ENCODE peak calls at places on chromosomes 7 and 10, in six cellular contexts. L is ascending aorta, Z is A549, B is mammary epithelial cell, A is DND-41, C is kidney. U is an unnamed sample.

GRCh38 chr10:95278061-95278988 is 12.5 kb downstream of the PDLIM1 start:
- DNase-seq in C (no peak), L (no peak), Z (no peak), B (no peak), A (no peak), U (no peak)

GRCh38 chr7:140229591-140230516 is 53.1 kb upstream of the KDM7A start:
- DNase-seq in C (peak; percentile 80), A (peak; percentile 69), Z (no peak), L (no peak), B (no peak), U (peak; percentile 55)

GRCh38 chr10:23413629-23414089 is 25.2 kb upstream of the OTUD1 start:
- DNase-seq in L (no peak), C (no peak), A (no peak), Z (no peak), B (no peak), U (no peak)

GRCh38 chr10:24446739-24447138 is 237.8 kb downstream of the KIAA1217 start:
- DNase-seq in L (no peak), B (peak; percentile 69), A (no peak), C (no peak), Z (no peak), U (no peak)

GRCh38 chr10:12978885-12979284 is 22.6 kb downstream of the CCDC3 start:
- DNase-seq in Z (no peak), C (no peak), B (no peak), L (no peak), A (no peak), U (no peak)

GRCh38 chr10:102113956-102114857 is 6.0 kb downstream of the LDB1 start:
- DNase-seq in L (no peak), A (peak; percentile 28), C (peak; percentile 78), B (peak; percentile 31), Z (no peak), U (no peak)

GRCh38 chr7:74572301-74573090 is 85.0 kb upstream of the GTF2I start:
- DNase-seq in C (no peak), Z (no peak), A (no peak), B (no peak), L (no peak), U (no peak)

GRCh38 chr10:104049497-104050250 is 36.0 kb downstream of the COL17A1 start:
- DNase-seq in C (no peak), Z (peak; percentile 59), B (peak; percentile 68), L (no peak), A (no peak), U (no peak)

GRCh38 chr10:93566435-93567276 is at the start of gene FFAR4:
- DNase-seq in A (no peak), B (peak; percentile 34), Z (peak; percentile 50), L (peak; percentile 23), C (no peak), U (no peak)

GRCh38 chr7:99407849-99408346 is 499 bp downstream of the PDAP1 start:
- DNase-seq in C (peak; percentile 82), L (peak; percentile 44), B (peak; percentile 64), Z (peak; percentile 51), A (peak; percentile 42), U (peak; percentile 44)

GRCh38 chr7:41420421-41420820 is 282.5 kb downstream of the INHBA start:
- DNase-seq in B (no peak), Z (no peak), C (no peak), A (no peak), L (no peak), U (no peak)

GRCh38 chr10:105952153-105952552 is 1212.4 kb downstream of the SORCS1 start:
- DNase-seq in Z (no peak), L (no peak), C (peak; percentile 76), A (no peak), B (peak; percentile 64), U (no peak)

GRCh38 chr10:124521429-124521871 is 59.8 kb downstream of the LHPP start:
- DNase-seq in B (no peak), L (no peak), C (peak; percentile 55), Z (no peak), A (no peak), U (no peak)

GRCh38 chr10:15518256-15518655 is 147.2 kb upstream of the FAM171A1 start:
- DNase-seq in B (peak; percentile 83), C (no peak), L (no peak), A (no peak), Z (no peak), U (no peak)

GRCh38 chr7:55567495-55568070 is 4.7 kb downstream of the VOPP1 start:
- DNase-seq in B (no peak), C (no peak), L (no peak), Z (no peak), A (no peak), U (no peak)

GRCh38 chr7:36034020-36034419 is 119.0 kb upstream of the EEPD1 start:
- DNase-seq in A (no peak), Z (peak; percentile 41), C (no peak), L (no peak), B (peak; percentile 94), U (no peak)

GRCh38 chr10:124743188-124744046 is 761 bp downstream of the FAM53B start:
- DNase-seq in C (peak; percentile 86), B (peak; percentile 47), Z (peak; percentile 54), A (peak; percentile 56), L (no peak), U (no peak)

GRCh38 chr10:118990326-118990725 is 39.2 kb upstream of the NANOS1 start:
- DNase-seq in C (no peak), A (no peak), B (no peak), L (no peak), Z (no peak), U (no peak)

GRCh38 chr7:115208710-115209540 is 287.0 kb downstream of the MDFIC start:
- DNase-seq in Z (no peak), L (no peak), A (no peak), C (no peak), B (no peak), U (no peak)

GRCh38 chr10:24419067-24419466 is 210.1 kb downstream of the KIAA1217 start:
- DNase-seq in Z (no peak), C (no peak), L (no peak), A (no peak), B (no peak), U (no peak)

GRCh38 chr7:155449880-155450557 is 7.9 kb upstream of the EN2 start:
- DNase-seq in Z (no peak), C (peak; percentile 58), B (no peak), L (no peak), A (no peak), U (no peak)
- H3K4me3 ChIP-seq in Z (peak overlapping the region; percentile 35), C (no peak overlapping the region), B (no peak overlapping the region), L (no peak overlapping the region), A (no peak overlapping the region), U (no peak overlapping the region)

GRCh38 chr10:33153266-33153967 is 181.1 kb downstream of the NRP1 start:
- DNase-seq in Z (no peak), L (no peak), B (no peak), A (no peak), C (no peak), U (no peak)
- H3K4me1 ChIP-seq in Z (peaks cover 27% of the 10 kb centered on the region), L (peaks cover 2% of the 10 kb centered on the region), B (peaks cover 21% of the 10 kb centered on the region), A (peaks cover 14% of the 10 kb centered on the region), C (peaks cover 5% of the 10 kb centered on the region), U (peaks cover 30% of the 10 kb centered on the region)

GRCh38 chr10:18599392-18599791 is 52.0 kb downstream of the NSUN6 start:
- DNase-seq in C (no peak), A (no peak), B (no peak), Z (no peak), L (no peak), U (no peak)

GRCh38 chr10:18594574-18595156 is 56.7 kb downstream of the NSUN6 start:
- DNase-seq in B (no peak), C (no peak), L (no peak), A (no peak), Z (no peak), U (no peak)
- TF ChIP-seq CTCF in B (peak; percentile 30), C (no peak), L (no peak), A (peak; percentile 44), Z (peak; percentile 51), U (no peak)

GRCh38 chr10:99233680-99234018 is 2.0 kb downstream of the HPSE2 start:
- DNase-seq in A (no peak), C (no peak), B (no peak), L (no peak), Z (no peak), U (no peak)

GRCh38 chr10:99234067-99234738 is 1.4 kb downstream of the HPSE2 start:
- DNase-seq in A (no peak), Z (no peak), B (peak; percentile 18), L (no peak), C (peak; percentile 85), U (peak; percentile 9)

GRCh38 chr10:99234739-99235468 is 748 bp downstream of the HPSE2 start:
- DNase-seq in C (no peak), L (no peak), B (no peak), Z (no peak), A (no peak), U (no peak)

GRCh38 chr10:99233000-99233679 is 2.5 kb downstream of the HPSE2 start:
- DNase-seq in C (no peak), Z (no peak), B (no peak), L (no peak), A (no peak), U (no peak)

DNA sequence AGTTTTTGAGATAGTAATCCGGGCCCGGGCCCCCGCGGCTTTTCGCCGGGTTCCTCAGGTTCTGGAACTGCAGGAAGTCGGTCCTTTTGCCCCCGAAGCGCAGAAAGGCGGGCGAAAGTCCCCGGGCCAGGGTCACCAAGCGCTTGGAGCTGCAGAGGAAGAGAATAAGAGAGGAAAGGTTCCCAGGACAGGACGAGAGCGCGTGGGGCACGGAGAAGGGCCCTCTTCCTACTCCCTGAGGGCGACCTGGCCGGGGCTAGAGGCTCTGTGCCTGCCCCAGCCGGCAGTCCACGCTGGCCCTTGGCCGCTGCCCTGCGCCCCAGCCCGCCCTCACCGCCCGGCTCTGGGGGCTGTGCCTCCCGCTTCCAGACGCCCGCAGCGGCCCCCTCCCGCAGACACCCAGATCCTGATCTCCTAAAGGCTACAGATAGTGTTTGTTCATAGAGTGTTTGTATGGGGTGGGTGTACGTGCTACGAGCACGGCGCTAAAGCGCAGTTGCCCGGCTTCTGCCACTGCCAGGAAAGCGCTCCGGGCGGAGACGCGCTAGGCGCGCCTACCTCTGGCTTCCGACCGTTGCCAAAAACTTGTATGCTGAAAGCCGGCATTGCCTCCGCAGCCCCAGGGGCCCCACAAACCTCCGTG is 3.2 kb downstream of the HPSE2 start:
- DNase-seq in A (no peak), C (peak; percentile 66), Z (no peak), L (no peak), B (no peak), U (no peak)
- H3K4me3 ChIP-seq in A (no peak overlapping the region), C (no peak overlapping the region), Z (no peak overlapping the region), L (peak overlapping the region; percentile 81), B (no peak overlapping the region), U (no peak overlapping the region)

DNA sequence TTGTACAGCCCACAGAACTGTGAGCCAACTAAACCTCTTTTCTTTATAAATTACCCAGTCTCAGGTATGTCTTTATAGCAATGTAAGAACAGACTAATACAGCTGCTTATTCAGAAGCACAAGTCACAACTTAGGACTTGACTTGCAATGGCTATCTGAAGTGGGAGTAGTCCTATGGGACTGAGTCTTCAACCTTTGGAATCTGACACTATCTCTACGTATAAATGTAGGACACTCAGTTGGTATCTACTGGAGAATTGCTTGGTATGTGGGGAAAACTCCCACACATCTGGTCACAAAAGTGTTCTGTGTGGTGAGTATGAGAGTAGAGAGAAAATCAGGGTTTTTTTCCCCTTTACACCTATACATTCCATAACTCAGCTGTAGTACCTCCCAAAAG is 12.3 kb upstream of the PANK1 start:
- DNase-seq in Z (no peak), C (no peak), L (no peak), A (no peak), B (no peak), U (no peak)
- H3K4me1 ChIP-seq in Z (no peaks in the 10 kb centered on the region), C (no peaks in the 10 kb centered on the region), L (no peaks in the 10 kb centered on the region), A (no peaks in the 10 kb centered on the region), B (peaks cover 13% of the 10 kb centered on the region), U (no peaks in the 10 kb centered on the region)

GRCh38 chr7:49776994-49777393 is 3.6 kb downstream of the VWC2 start:
- DNase-seq in B (no peak), L (no peak), A (no peak), C (no peak), Z (no peak), U (no peak)
- TF ChIP-seq CTCF in B (peak; percentile 49), L (no peak), A (peak; percentile 30), C (no peak), Z (no peak), U (no peak)

U was measured in CD8-positive, alpha-beta T cell.